ENCODE peak calls at places on chromosomes 3 and 15, in seven cellular contexts. C is SK-N-SH, N is HCT116, W is H1, V is HepG2, J is K562, Y is GM12878. M is an unnamed sample.

GRCh38 chr3:46508850-46509591 is 11.2 kb downstream of the RTP3 start:
- DNase-seq in C (no peak), N (no peak), W (no peak), V (no peak), J (peak; percentile 48), Y (no peak), M (no peak)

GRCh38 chr15:48433226-48433886 is 102.1 kb downstream of the DUT start:
- DNase-seq in C (no peak), N (no peak), W (no peak), V (no peak), J (no peak), Y (peak; percentile 32), M (no peak)

GRCh38 chr3:181713673-181714270 is 2.0 kb downstream of the SOX2 start:
- DNase-seq in C (no peak), N (no peak), W (no peak), V (no peak), J (no peak), Y (no peak), M (no peak)

GRCh38 chr15:89740137-89740536 is 10.9 kb downstream of the MESP1 start:
- DNase-seq in C (peak; percentile 84), N (peak; percentile 67), W (peak; percentile 62), V (peak; percentile 72), J (peak; percentile 77), Y (peak; percentile 43), M (peak; percentile 59)

GRCh38 chr3:127962937-127963336 is 47.9 kb downstream of the KBTBD12 start:
- DNase-seq in C (no peak), N (no peak), W (no peak), V (no peak), J (no peak), Y (no peak), M (no peak)

GRCh38 chr3:174936590-174936989 is 77.5 kb downstream of the NAALADL2 start:
- DNase-seq in C (no peak), N (no peak), W (no peak), V (no peak), J (no peak), Y (no peak), M (no peak)

GRCh38 chr3:39005295-39005694 is 46.4 kb downstream of the SCN11A start:
- DNase-seq in C (no peak), N (no peak), W (no peak), V (no peak), J (no peak), Y (no peak), M (no peak)

GRCh38 chr3:185978516-185978915 is 40.7 kb upstream of the TRA2B start:
- DNase-seq in C (no peak), N (no peak), W (no peak), V (no peak), J (no peak), Y (no peak), M (no peak)

GRCh38 chr15:85380860-85381535 is 595 bp downstream of the AKAP13 start:
- DNase-seq in C (peak; percentile 88), N (no peak), W (peak; percentile 13), V (no peak), J (peak; percentile 33), Y (no peak), M (peak; percentile 43)

GRCh38 chr3:171753665-171754408 is 56.4 kb downstream of the PLD1 start:
- DNase-seq in C (no peak), N (no peak), W (no peak), V (no peak), J (no peak), Y (no peak), M (no peak)

GRCh38 chr3:123350971-123351370 is 97.9 kb downstream of the ADCY5 start:
- DNase-seq in C (no peak), N (no peak), W (no peak), V (no peak), J (no peak), Y (no peak), M (no peak)

GRCh38 chr15:49855917-49856637 is 235.2 kb downstream of the DTWD1 start:
- DNase-seq in C (no peak), N (no peak), W (no peak), V (no peak), J (no peak), Y (no peak), M (no peak)

GRCh38 chr15:75030023-75030413 is 6.6 kb downstream of the PPCDC start:
- DNase-seq in C (no peak), N (no peak), W (no peak), V (no peak), J (no peak), Y (no peak), M (no peak)

GRCh38 chr3:13009132-13009945 is 63.9 kb downstream of the IQSEC1 start:
- DNase-seq in C (no peak), N (no peak), W (no peak), V (no peak), J (peak; percentile 43), Y (no peak), M (no peak)
- TF ChIP-seq JUND in C (no peak), N (no peak), W (no peak), V (no peak), J (no peak), Y (no peak), M (no peak)

DNA sequence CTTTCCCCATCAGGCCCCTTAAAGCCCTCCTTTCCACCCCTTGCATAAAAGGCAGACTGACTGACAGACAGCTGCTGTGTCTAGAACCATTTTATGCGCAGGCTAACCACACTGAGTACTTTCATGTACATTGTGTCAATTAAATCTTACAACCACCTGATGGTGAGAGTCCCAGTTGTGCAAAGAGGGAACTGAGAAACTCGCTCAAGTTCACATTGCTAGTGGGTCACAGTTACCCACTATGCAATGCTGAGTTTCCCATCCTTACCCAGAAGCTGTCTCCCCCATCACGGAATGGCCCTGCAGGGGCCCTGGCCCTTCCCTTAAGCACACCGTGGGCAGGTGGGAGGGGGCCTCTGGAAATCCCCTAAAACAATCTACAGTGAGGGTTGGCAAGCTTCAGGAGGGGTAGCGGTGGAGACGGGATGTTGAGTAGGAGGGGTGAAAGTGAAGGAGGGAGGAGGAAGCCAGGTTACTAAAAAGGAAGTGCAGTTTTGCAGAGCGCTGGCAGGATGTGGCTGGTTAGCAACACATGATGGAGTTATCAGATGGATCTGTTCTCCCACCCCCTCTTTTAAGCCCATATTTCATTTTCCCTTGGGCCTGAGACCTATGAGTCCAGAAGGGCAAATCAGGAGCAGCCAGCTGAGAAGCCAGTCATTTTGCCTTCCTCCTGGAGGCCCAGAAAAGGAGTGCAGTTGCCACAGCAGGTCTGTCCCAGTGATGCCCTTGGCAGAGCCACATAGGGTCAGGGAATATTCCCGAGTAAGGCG is 30.0 kb downstream of the STARD5 start:
- DNase-seq in C (peak; percentile 50), N (no peak), W (no peak), V (no peak), J (no peak), Y (peak; percentile 98), M (no peak)
- TF ChIP-seq JUND in C (no peak), N (no peak), W (no peak), V (no peak), J (no peak), Y (no peak), M (no peak)

GRCh38 chr3:112115161-112115739 is 17.8 kb downstream of the GCSAM start:
- DNase-seq in C (no peak), N (no peak), W (no peak), V (no peak), J (no peak), Y (peak; percentile 96), M (no peak)
- TF ChIP-seq JUND in C (no peak), N (no peak), W (no peak), V (no peak), J (no peak), Y (peak; percentile 29), M (no peak)

DNA sequence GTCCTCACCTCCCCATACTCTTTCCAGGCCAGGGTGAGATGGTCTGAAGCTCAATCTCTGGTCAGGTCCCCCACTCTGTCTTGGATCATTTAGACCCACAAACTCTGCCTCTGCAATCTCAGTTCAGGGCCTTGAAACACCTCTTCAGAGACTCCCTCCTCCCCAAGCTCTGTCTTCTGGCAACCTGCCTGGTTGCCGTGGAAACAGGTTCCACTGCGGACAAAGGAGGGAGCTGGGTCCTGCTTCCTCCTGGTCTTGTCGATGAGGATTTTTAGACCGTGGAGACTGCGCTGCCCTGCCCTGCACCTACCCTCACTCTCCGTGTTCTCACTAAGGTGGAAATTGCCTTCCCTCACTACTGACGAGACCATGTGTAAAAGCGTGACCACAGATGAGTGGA is at the start of gene RTP1:
- DNase-seq in C (peak; percentile 25), N (no peak), W (no peak), V (no peak), J (no peak), Y (no peak), M (no peak)
- TF ChIP-seq JUND in C (no peak), N (no peak), W (no peak), V (no peak), J (no peak), Y (no peak), M (no peak)

GRCh38 chr3:87426916-87427315 is 150.5 kb upstream of the POU1F1 start:
- DNase-seq in C (no peak), N (no peak), W (no peak), V (no peak), J (no peak), Y (no peak), M (no peak)
- TF ChIP-seq JUND in C (no peak), N (no peak), W (no peak), V (no peak), J (no peak), Y (no peak), M (no peak)

M was measured in T47D.